ENCODE peak calls at places on chromosomes 11 and 22, in four cellular contexts. O is fibroblast of lung, L is brain microvascular endothelial cell, K is A549. J is an unnamed sample.

GRCh38 chr11:86588566-86589090 is 83.8 kb downstream of the ME3 start:
- DNase-seq in O (peak), L (no peak), K (no peak), J (no peak)

GRCh38 chr22:49411236-49411635 is 416.4 kb downstream of the BRD1 start:
- DNase-seq in O (no peak), L (no peak), K (no peak), J (no peak)

GRCh38 chr11:79129702-79130101 is 311.1 kb downstream of the TENM4 start:
- DNase-seq in O (no peak), L (no peak), K (no peak), J (no peak)

GRCh38 chr11:705646-706438 is at the start of gene EPS8L2:
- DNase-seq in O (no peak), L (no peak), K (no peak), J (no peak)

GRCh38 chr22:42800731-42801536 is 56.1 kb downstream of the ARFGAP3 start:
- DNase-seq in O (no peak), L (no peak), K (no peak), J (no peak)

GRCh38 chr11:97557399-97557798 is 1167.6 kb downstream of the JRKL start:
- DNase-seq in O (no peak), L (peak), K (no peak), J (no peak)

GRCh38 chr11:122418032-122418431 is 237.5 kb upstream of the UBASH3B start:
- DNase-seq in O (no peak), L (no peak), K (no peak), J (no peak)

GRCh38 chr22:47586038-47586437 is 823.6 kb downstream of the TBC1D22A start:
- DNase-seq in O (no peak), L (no peak), K (no peak), J (no peak)

GRCh38 chr22:46319319-46319718 is 16.2 kb upstream of the TRMU start:
- DNase-seq in O (no peak), L (no peak), K (no peak), J (no peak)

GRCh38 chr11:10275714-10276113 is 18.3 kb downstream of the SBF2 start:
- DNase-seq in O (no peak), L (no peak), K (no peak), J (no peak)

GRCh38 chr11:131713529-131714134 is 343.2 kb downstream of the NTM start:
- DNase-seq in O (no peak), L (no peak), K (no peak), J (no peak)

GRCh38 chr22:35465109-35465701 is 65.3 kb downstream of the MCM5 start:
- DNase-seq in O (no peak), L (no peak), K (no peak), J (no peak)

GRCh38 chr11:83115551-83115950 is 41.4 kb upstream of the PCF11 start:
- DNase-seq in O (peak), L (peak), K (no peak), J (no peak)

GRCh38 chr11:128956401-128957203 is 13.9 kb upstream of the TP53AIP1 start:
- DNase-seq in O (peak), L (peak), K (peak), J (peak)

GRCh38 chr11:133576351-133576750 is 44.0 kb upstream of the OPCML start:
- DNase-seq in O (no peak), L (no peak), K (no peak), J (no peak)

GRCh38 chr22:28230682-28231081 is 311.6 kb upstream of the PITPNB start:
- DNase-seq in O (peak), L (no peak), K (no peak), J (no peak)

GRCh38 chr22:46084943-46085830 is 65.1 kb upstream of the PPARA start:
- DNase-seq in O (peak), L (no peak), K (no peak), J (no peak)

GRCh38 chr11:102724904-102725515 is at the start of gene MMP8:
- DNase-seq in O (peak), L (peak), K (no peak), J (no peak)

GRCh38 chr11:10317776-10318526 is 13.1 kb downstream of the ADM start:
- DNase-seq in O (no peak), L (no peak), K (no peak), J (no peak)

GRCh38 chr11:14803846-14804245 is 88.2 kb downstream of the CYP2R1 start:
- DNase-seq in O (no peak), L (no peak), K (no peak), J (no peak)

GRCh38 chr22:41000941-41001721 is 50.0 kb downstream of the RBX1 start:
- DNase-seq in O (no peak), L (no peak), K (no peak), J (no peak)

GRCh38 chr11:45457649-45458048 is 171.5 kb upstream of the SYT13 start:
- DNase-seq in O (peak), L (peak), K (no peak), J (no peak)

GRCh38 chr11:1157341-1157644 is 460 bp upstream of the MUC5AC start:
- DNase-seq in O (no peak), L (no peak), K (no peak), J (no peak)

GRCh38 chr11:45151362-45151982 is 5.0 kb downstream of the PRDM11 start:
- DNase-seq in O (no peak), L (no peak), K (no peak), J (no peak)

GRCh38 chr11:95788921-95789505 is 569 bp downstream of the FAM76B start:
- DNase-seq in O (peak), L (peak), K (peak), J (no peak)

GRCh38 chr11:355581-356458 is 13.5 kb upstream of the B4GALNT4 start:
- DNase-seq in O (peak), L (peak), K (peak), J (peak)

GRCh38 chr11:6298605-6299004 is 21.7 kb downstream of the CAVIN3 start:
- DNase-seq in O (peak), L (no peak), K (peak), J (no peak)

GRCh38 chr11:96257036-96257435 is 86.0 kb downstream of the MAML2 start:
- DNase-seq in O (no peak), L (no peak), K (no peak), J (no peak)

GRCh38 chr11:5620606-5621521 is 3.9 kb upstream of the TRIM34 start:
- DNase-seq in O (peak), L (peak), K (peak), J (no peak)

GRCh38 chr11:2778630-2779498 is 79.1 kb upstream of the KCNQ1OT1 start:
- DNase-seq in O (peak), L (peak), K (peak), J (no peak)

GRCh38 chr11:100576044-100577021 is 110.8 kb upstream of the ARHGAP42 start:
- DNase-seq in O (peak), L (peak), K (peak), J (peak)

GRCh38 chr11:108530426-108530825 is 32.2 kb upstream of the POGLUT3 start:
- DNase-seq in O (no peak), L (no peak), K (no peak), J (no peak)

GRCh38 chr22:38193580-38193979 is 8.2 kb upstream of the MAFF start:
- DNase-seq in O (no peak), L (no peak), K (no peak), J (no peak)

GRCh38 chr11:4134844-4135243 is 40.2 kb downstream of the RRM1 start:
- DNase-seq in O (peak), L (peak), K (peak), J (no peak)

GRCh38 chr22:44898236-44898635 is 111.6 kb downstream of the PHF21B start:
- DNase-seq in O (no peak), L (no peak), K (no peak), J (no peak)

GRCh38 chr11:11084337-11084736 is 226.5 kb upstream of the ZBED5 start:
- DNase-seq in O (no peak), L (no peak), K (no peak), J (no peak)

GRCh38 chr11:6926208-6927029 is at the start of gene ZNF215:
- DNase-seq in O (peak), L (peak), K (peak), J (no peak)

GRCh38 chr11:19393941-19394340 is 153.2 kb upstream of the E2F8 start:
- DNase-seq in O (peak), L (no peak), K (no peak), J (no peak)

GRCh38 chr11:93988912-93989311 is 32.2 kb upstream of the HEPHL1 start:
- DNase-seq in O (no peak), L (no peak), K (no peak), J (no peak)
- H3K4me3 ChIP-seq in O (no peak), L (no peak), K (no peak), J (no peak)

DNA sequence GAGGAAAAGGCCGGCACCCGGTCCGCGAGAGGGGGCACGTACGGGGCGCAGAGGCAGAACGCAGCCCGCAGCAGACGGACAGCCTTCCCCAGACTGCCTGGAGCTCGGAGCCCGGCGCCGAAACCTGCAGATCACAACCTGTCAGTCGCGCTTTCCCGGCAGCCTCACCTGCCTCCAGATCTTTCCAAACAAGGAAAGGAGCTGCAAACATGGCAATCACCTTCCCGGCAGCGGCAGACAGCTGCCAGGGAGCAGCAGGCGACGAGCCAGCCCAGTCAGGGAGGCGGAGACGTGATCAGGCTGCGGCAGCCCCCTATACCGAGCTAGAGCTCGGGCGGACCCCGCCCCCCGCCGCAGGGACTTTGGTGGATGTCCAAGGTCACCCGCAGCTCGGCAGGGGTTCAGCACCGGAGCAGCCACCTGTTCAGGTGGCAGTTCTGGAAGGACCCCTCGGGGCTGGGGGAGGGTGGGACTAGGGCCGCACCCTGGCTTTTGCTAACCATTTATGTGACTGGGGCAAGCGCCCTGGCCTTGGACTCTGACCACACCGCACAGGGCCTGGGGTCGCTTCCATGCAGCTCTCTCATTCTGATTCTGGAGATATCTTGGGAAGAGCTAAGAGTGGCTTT is 143.8 kb downstream of the NECTIN1 start:
- DNase-seq in O (peak), L (no peak), K (no peak), J (no peak)
- H3K4me3 ChIP-seq in O (peak), L (peak), K (peak), J (peak)

DNA sequence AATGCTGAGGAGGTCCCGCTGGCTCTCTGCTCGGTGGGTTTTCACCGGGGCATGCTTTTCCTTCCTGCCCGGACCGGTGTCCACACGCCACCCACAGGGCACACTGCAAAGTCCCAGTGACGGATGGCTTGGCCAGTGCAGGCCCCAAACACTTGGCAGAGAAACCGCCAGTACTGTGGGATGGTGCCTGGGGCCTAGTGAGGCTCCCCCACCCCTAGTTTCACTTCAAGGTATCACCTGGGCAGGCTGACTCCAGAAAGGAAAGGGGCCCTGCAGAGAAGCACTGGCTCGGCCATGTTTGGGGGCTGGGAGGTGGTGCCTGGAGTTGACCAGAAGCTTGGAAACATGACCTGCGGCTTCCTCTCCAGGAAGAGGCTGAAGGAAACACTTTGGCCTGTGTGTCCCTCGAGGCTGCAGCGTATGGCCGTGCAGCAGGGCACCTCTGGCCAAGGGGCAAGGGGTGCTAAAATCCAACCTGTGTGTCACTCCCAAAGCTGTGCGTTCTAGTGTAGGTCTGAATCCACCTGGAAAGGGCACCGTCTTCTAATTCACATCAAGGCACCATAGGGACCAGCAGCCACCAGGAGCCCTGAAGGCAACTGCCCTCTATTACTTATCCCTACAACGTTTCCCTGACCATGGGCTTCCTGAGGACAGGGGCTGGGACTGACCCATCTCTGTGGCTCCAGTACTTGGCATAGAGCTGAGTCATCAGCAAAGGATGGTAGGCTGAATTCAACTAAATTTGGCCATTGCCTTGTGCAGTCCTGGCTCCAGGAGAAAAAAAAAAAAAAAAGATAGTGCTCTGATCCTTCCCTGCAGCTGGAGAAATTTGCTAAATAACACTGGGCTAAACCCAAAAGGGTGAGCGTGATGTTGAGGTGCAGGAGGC is 22.6 kb downstream of the TPBGL start:
- DNase-seq in O (no peak), L (no peak), K (no peak), J (no peak)
- H3K4me3 ChIP-seq in O (no peak), L (no peak), K (no peak), J (no peak)

GRCh38 chr11:69010964-69011623 is 2.0 kb downstream of the MRGPRF start:
- DNase-seq in O (peak), L (peak), K (no peak), J (no peak)

GRCh38 chr11:69011624-69012091 is 1.4 kb downstream of the MRGPRF start:
- DNase-seq in O (no peak), L (no peak), K (no peak), J (no peak)

GRCh38 chr11:69010361-69010891 is 2.6 kb downstream of the MRGPRF start:
- DNase-seq in O (peak), L (no peak), K (no peak), J (no peak)

GRCh38 chr11:69013009-69013951 is at the start of gene MRGPRF:
- DNase-seq in O (peak), L (peak), K (peak), J (no peak)

DNA sequence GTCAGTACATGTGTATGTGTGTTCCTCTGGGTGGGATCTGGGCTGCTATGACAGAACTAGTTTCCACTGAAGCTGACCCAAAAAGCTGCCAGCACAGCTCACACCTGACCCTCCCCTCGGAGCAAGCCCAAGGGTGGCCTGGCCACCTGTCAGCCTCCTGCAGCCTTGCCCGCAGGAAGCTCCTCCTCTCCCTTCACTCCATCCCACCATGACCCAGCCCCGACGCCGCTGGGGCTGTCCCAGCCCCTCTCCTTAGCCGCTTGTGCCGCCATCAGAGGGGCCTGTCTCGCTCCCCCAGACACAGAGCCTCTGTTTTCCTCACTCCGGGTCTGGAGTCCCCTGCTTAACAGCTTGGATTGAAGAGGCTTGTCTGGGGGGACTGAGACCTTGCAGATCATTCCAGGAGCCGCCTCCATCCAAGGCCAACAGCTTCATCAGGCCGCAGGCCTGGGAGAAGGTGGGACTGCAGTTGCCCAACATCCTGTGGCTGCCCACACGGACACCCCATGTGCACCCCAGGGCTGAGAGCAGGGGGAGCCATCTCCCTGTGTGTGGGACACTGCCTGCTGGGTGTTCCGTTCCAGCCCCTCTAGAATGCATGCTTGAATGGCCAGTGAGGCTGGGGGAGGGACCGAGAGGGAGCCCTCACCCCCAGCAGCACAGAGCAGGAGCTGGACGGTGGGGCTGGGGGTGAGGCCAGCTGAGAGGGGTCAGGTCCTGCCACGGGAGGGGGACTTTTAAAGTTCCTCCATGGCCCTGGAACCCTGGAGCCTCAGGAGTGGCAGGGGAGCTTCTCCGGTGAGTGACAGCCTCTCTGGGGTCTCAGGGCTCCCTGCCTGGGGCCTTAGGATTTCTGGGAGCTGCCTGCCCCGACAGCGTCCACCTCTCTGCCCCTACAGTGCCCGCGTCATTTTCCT is 696 bp downstream of the MRGPRF start:
- DNase-seq in O (peak), L (no peak), K (no peak), J (no peak)
- H3K4me3 ChIP-seq in O (peak), L (peak), K (no peak), J (peak)

GRCh38 chr11:105181100-105181499 is 41.5 kb upstream of the CARD18 start:
- DNase-seq in O (peak), L (peak), K (no peak), J (peak)
- H3K4me3 ChIP-seq in O (no peak), L (no peak), K (no peak), J (no peak)

DNA sequence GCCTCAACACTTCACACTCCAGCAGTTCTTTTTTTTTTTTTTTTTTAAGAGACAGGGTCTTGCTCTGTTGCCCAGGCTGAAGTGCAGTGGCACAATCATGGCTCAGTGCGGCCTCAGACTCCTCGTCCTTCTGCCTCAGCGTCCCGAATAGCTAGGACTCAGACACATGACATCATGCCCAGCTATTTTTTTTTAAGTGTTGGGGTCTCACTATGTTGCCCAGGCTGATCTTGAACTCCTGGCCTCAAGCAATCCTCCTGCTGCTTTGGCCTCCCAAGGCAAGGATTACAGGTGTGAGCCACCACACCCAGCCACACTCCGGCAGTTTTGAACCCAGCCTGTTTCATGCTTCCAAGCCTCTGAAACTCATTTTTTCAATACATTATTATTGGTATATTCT is 3.7 kb downstream of the PPP2R1B start:
- DNase-seq in O (no peak), L (no peak), K (no peak), J (no peak)
- H3K4me3 ChIP-seq in O (no peak), L (no peak), K (no peak), J (no peak)

DNA sequence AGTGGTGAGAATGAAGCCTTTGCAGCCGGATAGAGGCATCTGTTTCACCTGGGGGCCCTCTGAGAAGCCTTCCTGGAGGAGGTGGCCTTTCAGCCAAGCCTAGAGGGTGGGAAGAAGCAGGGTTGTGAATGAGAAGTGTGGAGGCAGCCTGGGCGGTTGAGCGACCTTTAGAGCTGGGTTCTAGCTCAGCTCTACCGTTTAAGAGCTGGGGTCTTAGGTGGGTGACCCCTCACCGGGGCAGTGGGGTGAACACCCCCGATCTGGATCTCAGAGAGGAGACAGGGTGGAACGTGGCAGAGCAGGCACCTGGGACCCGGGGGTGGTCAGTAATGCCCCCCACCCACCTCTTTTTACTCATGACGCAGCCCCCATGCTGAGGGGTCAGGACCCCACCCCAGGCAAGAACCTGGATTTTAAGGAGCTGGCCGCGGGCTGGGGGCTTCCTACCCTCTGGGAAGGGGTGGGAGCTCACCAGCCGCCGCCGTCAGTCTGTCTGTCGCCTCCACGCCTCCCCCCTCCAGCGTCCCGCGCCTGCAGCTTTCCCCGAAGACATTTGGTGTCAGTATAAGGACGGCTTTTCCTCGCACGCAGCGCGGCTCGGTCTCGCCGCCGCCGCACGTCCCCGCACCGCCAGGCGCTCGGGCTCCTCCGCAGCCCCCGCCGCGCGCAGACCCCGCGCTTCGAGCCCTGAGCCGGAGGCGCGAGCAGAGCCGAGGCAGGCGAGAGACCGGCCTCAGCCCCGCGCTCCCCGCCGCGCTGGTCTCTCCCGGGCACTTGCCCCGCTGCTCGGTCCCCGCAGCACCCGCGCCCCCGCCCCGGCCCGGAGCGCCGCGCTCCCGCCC is 13.4 kb upstream of the CACNA1I start:
- DNase-seq in O (peak), L (no peak), K (peak), J (no peak)
- H3K4me3 ChIP-seq in O (no peak), L (no peak), K (peak), J (peak)

GRCh38 chr11:63492441-63492840 is 1.5 kb upstream of the PLAAT5 start:
- DNase-seq in O (no peak), L (no peak), K (no peak), J (no peak)

GRCh38 chr11:63490551-63491239 is at the start of gene PLAAT5:
- DNase-seq in O (peak), L (peak), K (no peak), J (no peak)

GRCh38 chr11:63493127-63493526 is 2.2 kb upstream of the PLAAT5 start:
- DNase-seq in O (no peak), L (no peak), K (no peak), J (no peak)

GRCh38 chr11:63491240-63491587 is 247 bp upstream of the PLAAT5 start:
- DNase-seq in O (no peak), L (no peak), K (no peak), J (no peak)

GRCh38 chr11:63491614-63492372 is 826 bp upstream of the PLAAT5 start:
- DNase-seq in O (peak), L (peak), K (no peak), J (no peak)
- H3K4me3 ChIP-seq in O (peak), L (peak), K (no peak), J (no peak)